ENCODE peak calls at places on chromosomes 3 and 15, in four cellular contexts. N is DND-41, I is left lung, O is neural progenitor cell. R is an unnamed sample. For H3K4me1, the result is how much of the 10 kb centered on the place peaks cover.

GRCh38 chr3:37114251-37115145 is 59.9 kb downstream of the LRRFIP2 start:
- DNase-seq in N (no peak), I (no peak), O (no peak), R (no peak)

GRCh38 chr3:95387242-95388021 is 1324.6 kb downstream of the NSUN3 start:
- DNase-seq in N (no peak), O (no peak), I (no peak), R (no peak)

GRCh38 chr3:139629033-139629432 is 48.7 kb downstream of the NMNAT3 start:
- DNase-seq in O (peak), I (no peak), N (peak), R (no peak)

GRCh38 chr3:188152660-188153497 is 1.1 kb upstream of the LPP start:
- DNase-seq in N (peak), I (peak), O (peak), R (peak)

GRCh38 chr15:31440754-31441298 is 114.2 kb downstream of the KLF13 start:
- DNase-seq in I (peak), N (no peak), O (peak), R (peak)

GRCh38 chr3:197269024-197269423 is 29.4 kb downstream of the DLG1 start:
- DNase-seq in O (no peak), I (no peak), N (no peak), R (no peak)

GRCh38 chr15:95202569-95203349 is 971.4 kb downstream of the MCTP2 start:
- DNase-seq in N (no peak), O (no peak), I (no peak), R (no peak)

GRCh38 chr15:25693321-25694237 is 169.5 kb downstream of the ATP10A start:
- DNase-seq in N (peak), I (no peak), O (peak), R (peak)

GRCh38 chr3:71310595-71311319 is 272.8 kb downstream of the FOXP1 start:
- DNase-seq in I (no peak), O (peak), N (no peak), R (peak)

GRCh38 chr3:187040637-187041361 is 98.5 kb downstream of the RPL39L start:
- DNase-seq in O (no peak), N (no peak), I (no peak), R (no peak)

GRCh38 chr15:44719293-44719999 is 8.1 kb downstream of the B2M start:
- DNase-seq in O (no peak), N (peak), I (no peak), R (no peak)

GRCh38 chr3:172341482-172342059 is 106.7 kb downstream of the GHSR start:
- DNase-seq in I (no peak), O (peak), N (peak), R (no peak)

GRCh38 chr3:136074546-136074945 is 109.0 kb downstream of the PPP2R3A start:
- DNase-seq in O (no peak), I (no peak), N (no peak), R (no peak)

GRCh38 chr3:72892081-72892763 is 4.4 kb downstream of the GXYLT2 start:
- DNase-seq in O (no peak), N (peak), I (no peak), R (peak)

GRCh38 chr3:32147935-32148334 is 41.5 kb downstream of the GPD1L start:
- DNase-seq in O (no peak), I (no peak), N (no peak), R (no peak)

GRCh38 chr15:29690765-29691475 is 131.3 kb downstream of the TJP1 start:
- DNase-seq in I (no peak), N (no peak), O (no peak), R (no peak)

GRCh38 chr3:16171009-16171408 is 3.5 kb upstream of the GALNT15 start:
- DNase-seq in O (no peak), I (no peak), N (no peak), R (no peak)

GRCh38 chr15:41930867-41931222 is 37.0 kb upstream of the SPTBN5 start:
- DNase-seq in N (no peak), O (no peak), I (no peak), R (no peak)
- H3K4me1 ChIP-seq in N (under half), O (under half), I (half or more), R (under half)

GRCh38 chr3:69768436-69768835 is 29.2 kb downstream of the MITF start:
- DNase-seq in N (no peak), I (no peak), O (no peak), R (no peak)
- H3K4me1 ChIP-seq in N (under half), I (under half), O (under half), R (under half)

GRCh38 chr3:20564966-20565365 is 379.0 kb upstream of the SGO1 start:
- DNase-seq in I (no peak), O (no peak), N (no peak), R (no peak)

GRCh38 chr3:20563236-20563635 is 377.2 kb upstream of the SGO1 start:
- DNase-seq in O (no peak), N (no peak), I (no peak), R (no peak)

GRCh38 chr3:20563985-20564384 is 378.0 kb upstream of the SGO1 start:
- DNase-seq in N (no peak), I (no peak), O (no peak), R (no peak)

GRCh38 chr3:20558161-20558560 is 372.2 kb upstream of the SGO1 start:
- DNase-seq in N (no peak), I (no peak), O (no peak), R (no peak)

DNA sequence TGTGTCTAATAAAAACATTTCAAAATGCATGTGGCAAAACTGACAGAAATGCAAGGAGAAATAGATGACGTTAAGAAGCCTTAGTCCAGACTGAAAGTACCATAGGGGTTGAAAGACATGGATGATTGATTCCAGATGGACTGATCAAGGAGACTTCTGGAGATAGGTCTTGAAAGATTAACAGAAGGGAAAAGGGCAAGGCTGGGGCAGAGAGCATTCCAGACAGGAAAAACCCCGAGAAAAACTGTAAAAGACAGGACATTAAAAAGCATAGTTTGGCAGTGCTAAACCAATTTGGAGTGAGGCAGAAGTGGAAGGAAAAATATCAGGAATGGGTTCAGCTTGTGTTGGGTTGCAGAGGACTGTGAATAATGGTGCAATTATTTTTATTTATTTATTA is 375.2 kb upstream of the SGO1 start:
- DNase-seq in N (no peak), O (no peak), I (no peak), R (no peak)
- H3K4me1 ChIP-seq in N (under half), O (under half), I (under half), R (under half)

DNA sequence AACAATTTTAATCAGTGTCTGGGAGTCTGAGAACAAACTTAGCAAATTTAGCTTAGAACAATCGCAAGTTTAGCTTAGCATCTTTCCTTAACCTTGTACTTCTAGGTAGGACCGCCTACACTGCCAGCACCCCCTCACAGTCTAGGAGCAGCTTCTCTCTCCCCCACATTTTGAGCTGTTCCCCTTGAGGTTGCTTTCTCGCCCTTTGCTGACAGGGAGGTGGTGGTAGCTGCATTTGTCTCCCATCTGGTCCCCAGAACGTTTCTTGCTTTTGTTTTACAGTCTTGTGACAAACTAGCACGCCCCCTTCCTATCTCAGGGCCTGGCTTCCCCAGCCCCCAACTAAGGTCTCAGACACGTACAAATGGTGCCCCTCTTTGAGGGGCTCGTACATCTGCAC is 27.4 kb downstream of the CRTC3 start:
- DNase-seq in O (no peak), N (no peak), I (no peak), R (peak)
- H3K4me1 ChIP-seq in O (under half), N (under half), I (under half), R (under half)

GRCh38 chr3:152278674-152279427 is 10.1 kb downstream of the MBNL1 start:
- DNase-seq in O (no peak), I (no peak), N (no peak), R (no peak)
- H3K4me1 ChIP-seq in O (under half), I (half or more), N (half or more), R (under half)

GRCh38 chr15:99433026-99433756 is 132.6 kb upstream of the MEF2A start:
- DNase-seq in I (peak), O (no peak), N (no peak), R (no peak)

GRCh38 chr15:99430881-99431401 is 134.8 kb upstream of the MEF2A start:
- DNase-seq in N (no peak), O (no peak), I (peak), R (peak)

GRCh38 chr15:99431661-99432091 is 134.1 kb upstream of the MEF2A start:
- DNase-seq in O (no peak), N (no peak), I (peak), R (no peak)

GRCh38 chr15:99433757-99434211 is 132.0 kb upstream of the MEF2A start:
- DNase-seq in O (no peak), N (no peak), I (peak), R (peak)

GRCh38 chr15:99432271-99433025 is 133.3 kb upstream of the MEF2A start:
- DNase-seq in N (no peak), O (no peak), I (peak), R (peak)
- H3K4me1 ChIP-seq in N (under half), O (under half), I (under half), R (under half)

DNA sequence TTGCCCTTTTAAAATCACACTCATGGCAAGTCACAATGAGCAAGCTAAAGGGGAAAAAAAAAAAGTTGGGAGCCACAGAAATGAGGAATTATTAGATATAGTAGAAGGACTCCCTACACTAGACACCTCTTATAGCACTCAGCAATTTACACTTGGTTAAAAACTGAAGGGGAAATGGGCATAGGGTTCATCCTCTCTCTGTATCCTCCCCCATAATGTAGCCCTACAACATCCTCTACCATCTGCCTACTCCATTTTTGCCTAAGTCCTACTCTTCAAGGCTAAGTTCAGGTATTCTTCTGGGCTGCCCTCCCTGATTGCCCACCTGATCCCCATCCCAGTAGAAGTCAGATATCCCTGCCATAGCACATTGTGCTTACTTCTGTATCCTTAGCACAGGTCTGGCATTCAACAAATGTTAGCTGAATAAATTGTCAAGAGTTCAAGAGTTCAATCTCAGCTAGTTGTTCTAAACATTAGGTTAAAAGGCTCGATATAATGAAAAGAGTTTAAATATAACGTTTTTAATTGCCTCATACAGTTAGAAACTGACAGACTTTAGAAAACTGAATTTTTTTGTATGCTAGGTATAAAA is 14.5 kb downstream of the SETD2 start:
- DNase-seq in O (no peak), N (no peak), I (no peak), R (no peak)
- H3K4me1 ChIP-seq in O (under half), N (under half), I (under half), R (under half)